ENCODE peak calls at places on chromosomes 7 and 10, in five cellular contexts. T is GM04504, V is AG09309, N is left cardiac atrium, P is HuH-7.5. S is an unnamed sample.

GRCh38 chr10:97412891-97413304 is 11.8 kb upstream of the RRP12 start:
- DNase-seq in P (no peak), T (no peak), V (no peak), N (no peak), S (peak)

GRCh38 chr10:4280481-4281206 is 495.6 kb upstream of the KLF6 start:
- DNase-seq in N (no peak), P (no peak), T (no peak), V (no peak), S (no peak)

GRCh38 chr10:44925224-44925623 is 14.1 kb downstream of the TMEM72 start:
- DNase-seq in T (no peak), P (no peak), V (no peak), N (no peak), S (peak)

GRCh38 chr7:17298102-17298839 is at the start of gene AHR:
- DNase-seq in T (peak), P (peak), V (peak), N (peak), S (peak)

GRCh38 chr10:103699611-103700435 is 155.6 kb downstream of the SH3PXD2A start:
- DNase-seq in V (no peak), T (no peak), P (no peak), N (no peak), S (no peak)

GRCh38 chr7:44208085-44208484 is 7.3 kb downstream of the YKT6 start:
- DNase-seq in N (no peak), T (no peak), V (no peak), P (no peak), S (no peak)

GRCh38 chr10:78977761-78978305 is 90.9 kb upstream of the ZMIZ1 start:
- DNase-seq in T (peak), N (peak), P (peak), V (peak), S (peak)

GRCh38 chr7:132933076-132933466 is 148.8 kb downstream of the CHCHD3 start:
- DNase-seq in P (no peak), V (peak), N (no peak), T (peak), S (no peak)

GRCh38 chr7:46080595-46081159 is 159.6 kb upstream of the IGFBP3 start:
- DNase-seq in V (no peak), N (no peak), P (no peak), T (peak), S (no peak)

GRCh38 chr7:68994841-68995240 is 603.4 kb upstream of the AUTS2 start:
- DNase-seq in V (no peak), T (no peak), P (no peak), N (no peak), S (no peak)

GRCh38 chr10:33113111-33113856 is 155.3 kb upstream of the ITGB1 start:
- DNase-seq in N (no peak), P (no peak), V (peak), T (no peak), S (no peak)

GRCh38 chr10:74081192-74081803 is 69.3 kb downstream of the AP3M1 start:
- DNase-seq in P (peak), N (peak), T (peak), V (no peak), S (peak)

GRCh38 chr10:112265745-112266144 is 17.5 kb upstream of the TECTB start:
- DNase-seq in N (no peak), V (no peak), T (no peak), P (no peak), S (peak)

GRCh38 chr10:30540286-30540685 is 89.3 kb downstream of the LYZL2 start:
- DNase-seq in N (no peak), V (no peak), T (no peak), P (no peak), S (no peak)

GRCh38 chr7:69457912-69458491 is 140.3 kb upstream of the AUTS2 start:
- DNase-seq in P (no peak), V (no peak), T (no peak), N (peak), S (no peak)

GRCh38 chr10:1624240-1624639 is 113.1 kb downstream of the ADARB2 start:
- DNase-seq in N (no peak), T (no peak), P (no peak), V (no peak), S (no peak)

GRCh38 chr7:18401757-18402156 is 93.8 kb upstream of the HDAC9 start:
- DNase-seq in V (no peak), P (no peak), T (no peak), N (no peak), S (no peak)

S was measured in HepG2.